ENCODE peak calls at places on chromosomes 4 and X, in five cellular contexts. T, X, K, G and F are unnamed samples.

GRCh38 chrX:38768079-38768478 is 33.2 kb upstream of the MID1IP1 start:
- DNase-seq in X (no peak), T (no peak), K (peak; percentile 9), G (peak; percentile 6), F (peak; percentile 18)

GRCh38 chr4:158146736-158147135 is 26.1 kb downstream of the GASK1B start:
- DNase-seq in T (no peak), G (no peak), X (no peak), K (no peak), F (no peak)

GRCh38 chr4:76435689-76436176 is 704 bp downstream of the SHROOM3 start:
- DNase-seq in G (no peak), K (no peak), X (no peak), T (peak; percentile 73), F (no peak)

GRCh38 chr4:168674077-168674747 is 177.4 kb downstream of the PALLD start:
- DNase-seq in K (no peak), G (no peak), T (no peak), X (no peak), F (peak; percentile 38)

GRCh38 chr4:121164291-121164690 is at the start of gene TNIP3:
- DNase-seq in T (no peak), G (peak; percentile 69), K (no peak), X (peak; percentile 18), F (peak; percentile 93)

GRCh38 chr4:124318292-124318691 is 394.2 kb downstream of the ANKRD50 start:
- DNase-seq in K (no peak), T (no peak), X (no peak), G (no peak), F (no peak)

GRCh38 chr4:182886768-182887167 is 30.4 kb downstream of the DCTD start:
- DNase-seq in K (no peak), X (no peak), G (no peak), T (no peak), F (no peak)

GRCh38 chr4:40309250-40309774 is 25.8 kb upstream of the CHRNA9 start:
- DNase-seq in X (peak; percentile 94), G (peak; percentile 74), K (peak; percentile 96), T (peak; percentile 98), F (peak; percentile 74)

GRCh38 chr4:152100378-152101201 is 339.8 kb upstream of the GATB start:
- DNase-seq in K (peak; percentile 12), G (peak; percentile 37), T (no peak), X (peak; percentile 38), F (peak; percentile 85)

GRCh38 chr4:37522996-37523395 is 163.2 kb downstream of the RELL1 start:
- DNase-seq in G (no peak), T (peak; percentile 10), K (no peak), X (no peak), F (no peak)

GRCh38 chr4:170229021-170229420 is 139.3 kb upstream of the AADAT start:
- DNase-seq in K (no peak), T (peak; percentile 22), X (no peak), G (peak; percentile 73), F (peak; percentile 36)

GRCh38 chr4:101345271-101345595 is 2.1 kb downstream of the PPP3CA start:
- DNase-seq in K (no peak), X (no peak), T (no peak), G (no peak), F (peak; percentile 19)

GRCh38 chr4:3340703-3341088 is 47.9 kb downstream of the RGS12 start:
- DNase-seq in K (peak; percentile 97), X (no peak), G (peak; percentile 7), T (no peak), F (peak; percentile 20)
- TF ChIP-seq CTCF in K (peak; percentile 43), X (no peak), G (no peak), T (peak; percentile 13), F (peak; percentile 68)

GRCh38 chr4:78293841-78294301 is 236.7 kb downstream of the FRAS1 start:
- DNase-seq in G (peak; percentile 65), X (no peak), T (no peak), K (no peak), F (peak; percentile 56)
- H3K4me3 ChIP-seq in G (no peak overlapping the region), X (no peak overlapping the region), T (no peak overlapping the region), K (no peak overlapping the region), F (no peak overlapping the region)

DNA sequence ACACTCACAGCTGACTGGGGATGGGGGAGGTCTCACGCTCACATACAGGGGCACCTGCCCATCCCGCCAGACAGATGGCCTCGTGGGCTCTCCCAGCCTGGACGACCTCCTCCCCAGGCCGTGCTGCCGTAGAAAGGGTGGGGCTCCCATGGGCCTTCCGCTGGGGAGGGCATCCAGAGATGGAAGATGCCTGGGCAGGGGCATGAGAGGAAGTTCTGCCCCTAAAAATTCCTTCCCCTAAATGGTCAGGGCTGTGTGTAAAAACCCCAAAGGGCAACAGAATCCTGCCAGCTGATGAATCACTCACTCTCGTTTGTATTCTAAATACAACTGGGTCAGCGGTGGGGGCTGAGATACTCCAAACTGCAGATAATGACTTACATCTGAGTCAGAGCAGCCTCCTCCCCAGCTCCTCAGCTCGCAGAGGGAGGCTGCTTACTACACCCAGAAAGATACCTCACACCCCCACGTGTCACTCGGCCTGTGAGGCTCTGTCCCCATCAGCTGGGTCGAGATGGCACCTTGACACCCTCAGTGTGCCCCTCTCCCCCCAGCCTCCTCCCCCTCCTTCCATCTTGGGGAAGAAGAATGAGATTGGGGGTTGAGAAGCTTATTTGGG is 10.1 kb downstream of the WDR1 start:
- DNase-seq in T (no peak), G (peak; percentile 98), K (peak; percentile 40), X (peak; percentile 62), F (peak; percentile 98)
- H3K36me3 ChIP-seq in T (peaks cover 16% of the 10 kb centered on the region), G (peaks cover 40% of the 10 kb centered on the region), K (peaks cover 3% of the 10 kb centered on the region), X (no peaks in the 10 kb centered on the region), F (peaks cover 28% of the 10 kb centered on the region)

GRCh38 chr4:139227729-139228404 is 50.8 kb upstream of the ELF2 start:
- DNase-seq in K (no peak), G (no peak), X (no peak), T (peak; percentile 24), F (no peak)
- TF ChIP-seq CTCF in K (no peak), G (peak; percentile 22), X (no peak), T (peak; percentile 20), F (peak; percentile 38)